ENCODE peak calls at places on chromosomes 12 and 14, in seven cellular contexts. T is uterus, V is lung, I is HCT116, C is neural progenitor cell, S is testis, N is pancreas. A is an unnamed sample.

GRCh38 chr14:32584079-32584478 is 255.0 kb downstream of the AKAP6 start:
- DNase-seq in I (no peak), V (no peak), S (no peak), C (no peak), T (no peak), N (no peak), A (no peak)

GRCh38 chr12:108700833-108701450 is 30.4 kb downstream of the CORO1C start:
- DNase-seq in N (no peak), I (no peak), C (no peak), T (no peak), V (no peak), S (no peak), A (no peak)

GRCh38 chr14:67413806-67414769 is 2.1 kb upstream of the PLEK2 start:
- DNase-seq in N (no peak), T (no peak), I (peak; percentile 88), S (no peak), C (no peak), V (no peak), A (no peak)

GRCh38 chr14:104954746-104955395 is 23.3 kb downstream of the AHNAK2 start:
- DNase-seq in V (no peak), N (no peak), S (no peak), C (no peak), T (no peak), I (no peak), A (no peak)

GRCh38 chr14:33810308-33810707 is 140.6 kb downstream of the EGLN3 start:
- DNase-seq in T (no peak), S (no peak), I (no peak), C (no peak), V (no peak), N (no peak), A (no peak)

GRCh38 chr12:93137656-93138612 is 208.8 kb upstream of the EEA1 start:
- DNase-seq in V (no peak), S (no peak), C (no peak), T (no peak), N (no peak), I (peak; percentile 0), A (no peak)

GRCh38 chr14:55122441-55122986 is 6.5 kb upstream of the LGALS3 start:
- DNase-seq in C (no peak), S (peak; percentile 90), I (no peak), T (peak; percentile 51), N (peak; percentile 67), V (peak; percentile 53), A (no peak)

GRCh38 chr12:9365296-9365695 is 157.1 kb upstream of the PZP start:
- DNase-seq in I (no peak), C (no peak), T (no peak), S (no peak), V (no peak), N (no peak), A (no peak)

GRCh38 chr14:39433452-39433813 is 1.2 kb upstream of the FBXO33 start:
- DNase-seq in S (no peak), V (no peak), C (no peak), N (no peak), I (no peak), T (no peak), A (no peak)

GRCh38 chr14:29235991-29236390 is 469.4 kb downstream of the FOXG1 start:
- DNase-seq in S (no peak), V (no peak), T (no peak), I (no peak), C (no peak), N (no peak), A (no peak)

GRCh38 chr12:58877243-58877743 is 43.0 kb downstream of the LRIG3 start:
- DNase-seq in C (no peak), S (no peak), I (no peak), V (peak; percentile 54), T (no peak), N (peak; percentile 80), A (no peak)

GRCh38 chr14:22262881-22263280 is 326.1 kb downstream of the DAD1 start:
- DNase-seq in N (no peak), S (no peak), I (no peak), T (no peak), V (no peak), C (no peak), A (no peak)

GRCh38 chr14:94918896-94919295 is 149.0 kb upstream of the GSC start:
- DNase-seq in T (no peak), I (peak; percentile 28), V (no peak), C (no peak), S (no peak), N (no peak), A (no peak)

GRCh38 chr12:1582709-1583050 is 11.7 kb downstream of the FBXL14 start:
- DNase-seq in N (no peak), I (no peak), V (no peak), C (no peak), T (no peak), S (no peak), A (no peak)

GRCh38 chr12:17592472-17592871 is 497.5 kb downstream of the RERGL start:
- DNase-seq in C (no peak), T (no peak), I (no peak), V (no peak), N (no peak), S (no peak), A (no peak)

GRCh38 chr12:116855744-116856470 is 25.3 kb downstream of the HRK start:
- DNase-seq in C (no peak), V (no peak), N (no peak), S (no peak), T (no peak), I (no peak), A (no peak)

GRCh38 chr12:116125981-116126566 is 151.4 kb downstream of the MED13L start:
- DNase-seq in C (peak; percentile 24), I (no peak), S (no peak), N (no peak), T (no peak), V (no peak), A (no peak)

GRCh38 chr12:9134981-9135628 is 19.4 kb upstream of the A2M start:
- DNase-seq in T (no peak), S (peak; percentile 24), I (peak; percentile 8), C (no peak), V (no peak), N (no peak), A (no peak)

GRCh38 chr12:68572650-68573049 is 38.0 kb upstream of the RAP1B start:
- DNase-seq in I (peak; percentile 13), T (no peak), V (no peak), C (no peak), S (no peak), N (no peak), A (no peak)

GRCh38 chr12:91367234-91367849 is 184.7 kb upstream of the DCN start:
- DNase-seq in T (no peak), C (no peak), N (no peak), S (no peak), I (peak; percentile 13), V (no peak), A (no peak)

GRCh38 chr12:39887824-39888223 is 218.1 kb downstream of the SLC2A13 start:
- DNase-seq in I (no peak), S (no peak), T (no peak), C (no peak), V (no peak), N (no peak), A (no peak)

DNA sequence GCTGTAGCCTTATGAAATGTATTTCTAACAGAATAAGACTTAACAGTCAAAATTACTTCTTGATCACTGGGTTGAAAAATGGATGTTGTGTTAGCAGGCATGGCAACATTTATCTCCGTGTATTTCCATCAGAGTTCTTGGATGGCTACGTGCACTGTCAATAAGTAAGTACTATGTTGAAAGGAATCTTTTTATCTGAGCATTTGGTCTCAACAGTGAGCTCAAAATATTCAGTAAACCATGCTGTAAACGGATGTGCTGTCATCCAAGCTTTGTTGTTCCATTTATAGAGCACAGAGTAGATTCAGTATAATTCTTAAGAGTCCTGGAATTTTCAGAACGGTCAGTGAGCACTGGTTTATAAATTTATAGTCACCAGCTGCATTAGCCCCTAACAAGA is 15.5 kb downstream of the SCAF11 start:
- DNase-seq in N (no peak), S (no peak), I (no peak), T (no peak), V (no peak), C (no peak), A (no peak)
- H3K4me1 ChIP-seq in N (peaks cover 19% of the 10 kb centered on the region), S (no peaks in the 10 kb centered on the region), I (no peaks in the 10 kb centered on the region), T (peaks cover 16% of the 10 kb centered on the region), V (peaks cover 50% of the 10 kb centered on the region), C (peaks cover 10% of the 10 kb centered on the region), A (peaks cover 79% of the 10 kb centered on the region)

DNA sequence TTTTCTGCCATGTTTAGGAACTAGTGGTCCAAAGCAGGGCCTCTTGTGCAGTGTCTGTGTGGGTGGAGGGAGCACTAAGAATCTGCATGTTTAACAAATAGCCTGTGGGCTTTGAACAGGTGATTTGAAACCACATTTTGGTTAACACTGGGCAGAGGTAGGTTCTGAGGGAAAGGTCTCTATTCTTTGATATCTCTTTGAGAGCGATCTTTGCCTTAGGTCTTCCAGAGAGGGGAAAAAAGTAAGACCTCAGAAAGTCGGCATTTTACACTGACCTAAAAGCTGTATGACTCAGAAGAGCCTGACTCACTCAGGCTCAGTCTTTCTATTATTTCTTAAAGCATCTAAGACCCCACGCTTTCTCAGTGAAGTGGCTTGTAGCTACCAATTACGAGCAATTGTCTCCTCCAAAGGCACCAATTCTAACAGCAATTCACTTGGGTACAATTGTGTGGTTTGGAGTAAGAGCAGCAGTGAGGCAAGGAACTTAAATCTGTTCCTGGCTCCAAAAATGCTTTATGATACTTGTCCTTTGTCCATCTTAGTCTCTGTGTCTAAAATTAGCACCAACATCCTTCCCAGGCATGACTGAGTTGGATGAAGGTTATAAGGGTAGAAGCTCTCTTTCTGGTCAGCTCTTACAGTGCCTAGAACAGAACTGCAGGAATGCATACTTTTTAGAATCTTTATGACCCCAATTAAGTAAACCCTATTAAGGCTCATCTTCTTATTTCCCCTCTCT is 8.8 kb downstream of the EIF2B2 start:
- DNase-seq in T (no peak), I (no peak), S (no peak), V (no peak), N (no peak), C (no peak), A (no peak)
- H3K36me3 ChIP-seq in T (no peaks in the 10 kb centered on the region), I (peaks cover 29% of the 10 kb centered on the region), S (no peaks in the 10 kb centered on the region), V (peaks cover 30% of the 10 kb centered on the region), N (peaks cover 15% of the 10 kb centered on the region), C (no peaks in the 10 kb centered on the region), A (peaks cover 73% of the 10 kb centered on the region)

GRCh38 chr14:91315844-91316267 is 71.4 kb upstream of the GPR68 start:
- DNase-seq in C (no peak), T (no peak), V (no peak), I (no peak), S (no peak), N (no peak), A (peak; percentile 87)
- H3K4me1 ChIP-seq in C (no peaks in the 10 kb centered on the region), T (no peaks in the 10 kb centered on the region), V (no peaks in the 10 kb centered on the region), I (peaks cover 5% of the 10 kb centered on the region), S (peaks cover 14% of the 10 kb centered on the region), N (peaks cover 10% of the 10 kb centered on the region), A (peaks cover 97% of the 10 kb centered on the region)

GRCh38 chr12:11969437-11970154 is 101.1 kb upstream of the BCL2L14 start:
- DNase-seq in I (no peak), S (no peak), T (no peak), V (no peak), C (peak; percentile 25), N (no peak), A (no peak)

GRCh38 chr12:11968516-11968915 is 102.2 kb upstream of the BCL2L14 start:
- DNase-seq in N (no peak), T (no peak), S (no peak), C (no peak), I (no peak), V (no peak), A (no peak)

GRCh38 chr12:11970155-11970520 is 100.6 kb upstream of the BCL2L14 start:
- DNase-seq in S (no peak), N (no peak), C (no peak), V (no peak), I (no peak), T (no peak), A (no peak)

GRCh38 chr12:11967356-11968040 is 103.2 kb upstream of the BCL2L14 start:
- DNase-seq in V (no peak), C (no peak), N (no peak), I (no peak), T (no peak), S (no peak), A (no peak)

GRCh38 chr12:11968041-11968383 is 102.7 kb upstream of the BCL2L14 start:
- DNase-seq in V (no peak), I (no peak), C (no peak), T (no peak), N (no peak), S (no peak), A (no peak)
- H3K36me3 ChIP-seq in V (no peaks in the 10 kb centered on the region), I (no peaks in the 10 kb centered on the region), C (no peaks in the 10 kb centered on the region), T (no peaks in the 10 kb centered on the region), N (no peaks in the 10 kb centered on the region), S (no peaks in the 10 kb centered on the region), A (no peaks in the 10 kb centered on the region)